ENCODE peak calls at places on chromosomes 13 and 19, in ten cellular contexts. Z, D, A, G, W, J, I, O, V and K are unnamed samples. For H3K4me1, the result is how much of the 10 kb centered on the place peaks cover.

GRCh38 chr19:41299046-41299754 is 10.8 kb upstream of the CCDC97 start:
- DNase-seq in Z (no peak), I (peak), W (no peak), A (no peak), G (no peak), D (peak), J (peak), V (no peak), O (peak), K (peak)

GRCh38 chr13:94351292-94352000 is 128.0 kb downstream of the DCT start:
- DNase-seq in J (no peak), A (no peak), W (no peak), Z (no peak), V (no peak), G (no peak), I (no peak), D (no peak), O (no peak), K (no peak)

GRCh38 chr13:104648291-104648690 is 1582.1 kb upstream of the SLC10A2 start:
- DNase-seq in G (no peak), W (no peak), O (no peak), J (no peak), Z (no peak), V (no peak), A (no peak), D (no peak), I (no peak), K (no peak)

GRCh38 chr13:114063545-114064515 is 68.6 kb downstream of the RASA3 start:
- DNase-seq in Z (peak), D (peak), O (peak), A (no peak), J (peak), V (no peak), W (no peak), I (no peak), G (no peak), K (peak)

GRCh38 chr19:33689138-33689746 is 67.5 kb downstream of the CHST8 start:
- DNase-seq in V (no peak), O (no peak), J (peak), Z (no peak), D (no peak), A (no peak), G (no peak), I (no peak), W (no peak), K (no peak)

GRCh38 chr13:105925496-105925895 is 610.0 kb downstream of the EFNB2 start:
- DNase-seq in A (no peak), J (no peak), O (no peak), W (no peak), I (no peak), G (no peak), D (no peak), Z (no peak), V (no peak), K (no peak)

GRCh38 chr13:31947506-31947905 is 84.1 kb upstream of the FRY start:
- DNase-seq in Z (no peak), I (no peak), J (no peak), A (no peak), W (peak), V (no peak), O (no peak), G (no peak), D (no peak), K (no peak)

GRCh38 chr19:23560051-23560450 is 127.0 kb downstream of the ZNF675 start:
- DNase-seq in O (no peak), I (no peak), D (no peak), Z (no peak), A (no peak), V (no peak), J (no peak), W (no peak), G (no peak), K (no peak)

GRCh38 chr13:29918845-29919244 is 68.4 kb upstream of the UBL3 start:
- DNase-seq in Z (no peak), A (no peak), D (no peak), V (no peak), W (no peak), G (no peak), I (no peak), J (no peak), O (no peak), K (no peak)

GRCh38 chr13:24279706-24280105 is 29.7 kb upstream of the C1QTNF9 start:
- DNase-seq in I (no peak), A (peak), D (no peak), G (no peak), O (no peak), V (no peak), W (no peak), J (no peak), Z (no peak), K (no peak)

GRCh38 chr19:36771275-36772231 is 1.1 kb downstream of the ZNF850 start:
- DNase-seq in W (peak), I (peak), Z (peak), G (no peak), A (peak), J (peak), V (peak), D (peak), O (peak), K (peak)

GRCh38 chr19:29001006-29001921 is 211.7 kb downstream of the UQCRFS1 start:
- DNase-seq in W (no peak), I (no peak), J (peak), D (no peak), O (peak), A (no peak), G (no peak), V (no peak), Z (no peak), K (no peak)

GRCh38 chr13:29081036-29081435 is 260.9 kb downstream of the MTUS2 start:
- DNase-seq in A (no peak), D (no peak), G (no peak), Z (no peak), J (no peak), O (no peak), W (no peak), I (no peak), V (no peak), K (no peak)

GRCh38 chr19:41426952-41427646 is at the start of gene B3GNT8:
- DNase-seq in O (peak), A (peak), G (peak), W (peak), D (peak), I (peak), Z (peak), V (peak), J (peak), K (peak)

GRCh38 chr19:33798701-33799111 is 2.0 kb downstream of the KCTD15 start:
- DNase-seq in W (peak), I (no peak), G (no peak), V (no peak), O (no peak), Z (no peak), A (no peak), D (no peak), J (no peak), K (no peak)

GRCh38 chr13:75870397-75870801 is 234.3 kb downstream of the LMO7 start:
- DNase-seq in O (no peak), A (peak), G (peak), W (peak), V (no peak), I (peak), Z (no peak), J (no peak), D (no peak), K (no peak)

GRCh38 chr19:3295581-3295980 is 70.8 kb upstream of the NFIC start:
- DNase-seq in V (no peak), G (no peak), D (no peak), O (no peak), W (no peak), Z (no peak), J (no peak), A (no peak), I (no peak), K (no peak)

GRCh38 chr19:46344363-46344762 is 2.5 kb upstream of the PPP5C start:
- DNase-seq in V (no peak), A (no peak), I (no peak), D (no peak), J (no peak), W (no peak), Z (no peak), G (no peak), O (no peak), K (peak)

GRCh38 chr19:28008695-28009094 is 1204.3 kb downstream of the UQCRFS1 start:
- DNase-seq in V (no peak), G (no peak), I (no peak), D (no peak), O (no peak), A (peak), W (no peak), J (no peak), Z (no peak), K (no peak)

GRCh38 chr19:54460230-54461005 is 3.2 kb downstream of the LENG9 start:
- DNase-seq in A (peak), V (no peak), D (no peak), J (no peak), G (no peak), W (no peak), I (no peak), O (no peak), Z (no peak), K (no peak)

GRCh38 chr13:95643814-95644598 is 500 bp downstream of the DZIP1 start:
- DNase-seq in O (no peak), J (no peak), Z (peak), D (peak), I (no peak), W (peak), V (peak), A (peak), G (no peak), K (peak)

GRCh38 chr19:18683955-18684641 is 618 bp downstream of the CRTC1 start:
- DNase-seq in V (no peak), J (no peak), G (no peak), Z (no peak), I (no peak), A (peak), O (no peak), W (no peak), D (no peak), K (no peak)

GRCh38 chr13:92514420-92515125 is 712.0 kb upstream of the GPC6 start:
- DNase-seq in A (no peak), G (no peak), W (no peak), D (no peak), J (no peak), I (no peak), Z (no peak), V (no peak), O (no peak), K (no peak)

GRCh38 chr13:26558074-26558805 is 757 bp downstream of the WASF3 start:
- DNase-seq in G (no peak), A (peak), O (no peak), Z (peak), I (no peak), J (no peak), V (no peak), W (peak), D (peak), K (peak)

GRCh38 chr13:45873491-45874360 is 22.2 kb upstream of the SIAH3 start:
- DNase-seq in Z (no peak), I (no peak), V (no peak), W (no peak), J (no peak), A (peak), G (no peak), O (no peak), D (no peak), K (no peak)

GRCh38 chr13:102504002-102504401 is 92.8 kb upstream of the TPP2 start:
- DNase-seq in A (no peak), V (no peak), Z (no peak), I (no peak), O (no peak), G (no peak), D (no peak), J (no peak), W (no peak), K (no peak)

GRCh38 chr13:42364613-42365000 is 92.7 kb downstream of the AKAP11 start:
- DNase-seq in G (no peak), W (peak), V (no peak), I (no peak), A (peak), Z (no peak), J (no peak), O (no peak), D (no peak), K (no peak)

GRCh38 chr13:110065780-110066179 is 241.2 kb downstream of the COL4A1 start:
- DNase-seq in O (no peak), V (no peak), I (no peak), A (no peak), W (no peak), G (no peak), Z (no peak), J (no peak), D (no peak), K (no peak)

DNA sequence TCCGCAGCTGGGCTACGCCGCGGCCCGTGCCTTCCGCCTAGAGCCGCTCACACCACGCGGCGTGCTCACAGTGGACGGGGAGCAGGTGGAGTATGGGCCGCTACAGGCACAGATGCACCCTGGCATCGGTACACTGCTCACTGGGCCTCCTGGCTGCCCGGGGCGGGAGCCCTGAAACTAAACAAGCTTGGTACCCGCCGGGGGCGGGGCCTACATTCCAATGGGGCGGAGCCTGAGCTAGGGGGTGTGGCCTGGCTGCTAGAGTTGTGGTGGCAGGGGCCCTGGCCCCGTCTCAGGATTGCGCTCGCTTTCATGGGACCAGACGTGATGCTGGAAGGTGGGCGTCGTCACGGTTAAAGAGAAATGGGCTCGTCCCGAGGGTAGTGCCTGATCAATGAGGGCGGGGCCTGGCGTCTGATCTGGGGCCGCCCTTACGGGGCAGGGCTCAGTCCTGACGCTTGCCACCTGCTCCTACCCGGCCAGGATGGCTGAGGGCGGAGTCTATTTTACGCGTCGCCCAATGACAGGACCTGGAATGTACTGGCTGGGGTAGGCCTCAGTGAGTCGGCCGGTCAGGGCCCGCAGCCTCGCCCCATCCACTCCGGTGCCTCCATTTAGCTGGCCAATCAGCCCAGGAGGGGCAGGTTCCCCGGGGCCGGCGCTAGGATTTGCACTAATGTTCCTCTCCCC is 7.4 kb downstream of the DBP start:
- DNase-seq in A (peak), J (peak), G (no peak), O (peak), I (no peak), Z (peak), V (peak), W (peak), D (peak), K (peak)
- H3K4me1 ChIP-seq in A (under half), J (under half), G (under half), O (half or more), I (half or more), Z (under half), V (under half), W (under half), D (half or more), K (under half)

GRCh38 chr19:2061936-2062729 is 11.1 kb upstream of the MKNK2 start:
- DNase-seq in Z (no peak), W (no peak), J (no peak), A (no peak), O (no peak), G (no peak), I (no peak), D (no peak), V (no peak), K (no peak)
- H3K4me1 ChIP-seq in Z (under half), W (under half), J (half or more), A (under half), O (half or more), G (under half), I (half or more), D (half or more), V (under half), K (under half)

GRCh38 chr19:9865732-9866627 is 30.9 kb downstream of the PIN1 start:
- DNase-seq in Z (no peak), V (no peak), D (no peak), J (no peak), O (no peak), I (no peak), G (peak), A (no peak), W (no peak), K (no peak)
- H3K4me1 ChIP-seq in Z (under half), V (under half), D (under half), J (under half), O (under half), I (under half), G (half or more), A (under half), W (under half), K (under half)

GRCh38 chr13:98351636-98352035 is 174.6 kb upstream of the RNF113B start:
- DNase-seq in D (no peak), Z (no peak), W (no peak), G (no peak), V (no peak), J (no peak), O (no peak), I (no peak), A (no peak), K (no peak)

GRCh38 chr13:98350746-98351330 is 173.8 kb upstream of the RNF113B start:
- DNase-seq in W (no peak), O (no peak), I (no peak), Z (no peak), G (no peak), A (peak), D (no peak), J (no peak), V (no peak), K (no peak)

GRCh38 chr13:98353750-98354149 is 176.7 kb upstream of the RNF113B start:
- DNase-seq in Z (no peak), I (no peak), W (no peak), G (no peak), J (no peak), D (no peak), O (no peak), V (no peak), A (no peak), K (no peak)

GRCh38 chr13:98349731-98350305 is 172.7 kb upstream of the RNF113B start:
- DNase-seq in J (no peak), V (peak), D (no peak), O (no peak), W (peak), Z (peak), I (no peak), A (peak), G (no peak), K (no peak)

DNA sequence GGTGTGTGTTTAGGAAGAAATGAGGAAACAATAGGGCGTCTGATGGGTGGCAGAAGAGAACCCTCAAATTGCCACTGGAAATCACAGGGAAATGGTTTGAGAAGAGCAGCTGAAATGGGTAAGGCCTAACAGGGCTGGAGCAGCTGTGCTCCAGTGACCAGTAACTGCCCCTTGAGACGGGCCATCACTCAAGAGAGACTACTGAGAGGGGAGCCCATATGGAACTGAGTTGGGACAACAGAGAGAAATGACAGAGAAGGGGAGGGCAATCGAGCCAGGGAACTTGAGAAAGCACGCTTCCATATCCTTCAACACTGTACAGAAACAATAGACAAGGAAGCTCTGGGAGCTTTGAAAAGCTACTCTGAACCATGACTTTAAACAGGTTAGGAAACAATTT is 175.2 kb upstream of the RNF113B start:
- DNase-seq in I (no peak), V (no peak), W (no peak), Z (no peak), O (no peak), J (no peak), A (no peak), D (no peak), G (no peak), K (no peak)
- H3K4me1 ChIP-seq in I (under half), V (under half), W (under half), Z (under half), O (under half), J (under half), A (under half), D (under half), G (under half), K (under half)

GRCh38 chr19:14409157-14410053 is 9.7 kb downstream of the DDX39A start:
- DNase-seq in A (no peak), I (no peak), O (no peak), V (no peak), W (no peak), Z (no peak), D (no peak), J (no peak), G (peak), K (no peak)

GRCh38 chr19:14410054-14410774 is 8.9 kb downstream of the DDX39A start:
- DNase-seq in W (no peak), O (no peak), A (no peak), I (no peak), V (no peak), D (no peak), G (peak), J (no peak), Z (no peak), K (no peak)

GRCh38 chr19:14411161-14411560 is 8.0 kb downstream of the DDX39A start:
- DNase-seq in Z (no peak), W (no peak), A (no peak), O (no peak), V (no peak), G (no peak), I (no peak), D (no peak), J (no peak), K (no peak)

GRCh38 chr19:14412436-14413071 is 6.6 kb downstream of the DDX39A start:
- DNase-seq in D (no peak), A (no peak), W (no peak), J (no peak), Z (no peak), I (no peak), G (no peak), O (no peak), V (no peak), K (no peak)

DNA sequence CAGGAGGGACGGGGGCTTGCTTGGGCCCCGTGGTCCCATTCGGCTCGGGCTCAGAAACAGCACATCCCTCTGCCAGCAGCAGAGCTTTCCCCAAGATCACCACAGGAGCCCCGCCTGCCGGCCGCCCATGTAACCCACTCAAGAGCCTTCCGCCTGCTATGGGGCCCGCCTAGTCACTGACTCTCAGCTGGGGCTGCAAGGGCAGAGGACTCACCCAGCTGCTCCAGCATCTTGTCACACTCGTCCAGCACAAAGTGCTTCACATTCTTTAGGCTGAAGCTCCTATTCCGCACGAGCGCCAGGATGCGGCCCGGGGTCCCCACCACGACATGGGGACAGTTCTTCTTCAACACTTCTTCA is 8.4 kb downstream of the DDX39A start:
- DNase-seq in V (no peak), J (no peak), O (no peak), A (no peak), D (no peak), I (no peak), G (no peak), W (no peak), Z (no peak), K (no peak)
- H3K4me1 ChIP-seq in V (under half), J (under half), O (under half), A (under half), D (under half), I (half or more), G (half or more), W (under half), Z (under half), K (under half)